ENCODE peak calls at places on chromosomes 16 and 17, in eight cellular contexts. A is fibroblast of lung; W is adrenal gland; V is prostate gland; X is IMR-90; H is effector memory CD4-positive, alpha-beta T cell; S is heart right ventricle; Y is mammary epithelial cell. N is an unnamed sample.

GRCh38 chr17:6913608-6914443 is 82.0 kb upstream of the ALOX12 start:
- DNase-seq in A (peak; percentile 59), W (peak; percentile 85), V (peak; percentile 46), X (peak; percentile 42), H (peak; percentile 37), S (peak; percentile 84), Y (no peak), N (peak; percentile 80)

GRCh38 chr17:79035686-79036085 is 11.7 kb downstream of the C1QTNF1 start:
- DNase-seq in A (no peak), W (peak; percentile 47), V (no peak), X (no peak), H (no peak), S (no peak), Y (no peak), N (no peak)

GRCh38 chr17:82193520-82194236 is 19.0 kb downstream of the CCDC57 start:
- DNase-seq in A (no peak), W (no peak), V (no peak), X (no peak), H (no peak), S (no peak), Y (no peak), N (no peak)

GRCh38 chr17:82848022-82848592 is 8.3 kb upstream of the ZNF750 start:
- DNase-seq in A (peak; percentile 82), W (no peak), V (peak; percentile 86), X (peak; percentile 79), H (peak; percentile 19), S (no peak), Y (peak; percentile 96), N (peak; percentile 60)

GRCh38 chr16:1917056-1917664 is 1.1 kb downstream of the HS3ST6 start:
- DNase-seq in A (no peak), W (no peak), V (no peak), X (no peak), H (no peak), S (no peak), Y (no peak), N (no peak)

GRCh38 chr17:6374761-6375312 is 60.1 kb downstream of the AIPL1 start:
- DNase-seq in A (no peak), W (no peak), V (no peak), X (peak; percentile 61), H (no peak), S (no peak), Y (peak; percentile 93), N (no peak)

GRCh38 chr17:45265823-45266222 is 3.9 kb upstream of the SPATA32 start:
- DNase-seq in A (peak; percentile 78), W (no peak), V (no peak), X (peak; percentile 87), H (no peak), S (no peak), Y (peak; percentile 27), N (no peak)

GRCh38 chr17:11921296-11921695 is 76.0 kb downstream of the ZNF18 start:
- DNase-seq in A (no peak), W (no peak), V (no peak), X (no peak), H (no peak), S (no peak), Y (no peak), N (no peak)

GRCh38 chr16:525123-525519 is 2.4 kb upstream of the CAPN15 start:
- DNase-seq in A (no peak), W (no peak), V (no peak), X (no peak), H (no peak), S (no peak), Y (no peak), N (no peak)

GRCh38 chr17:238071-238963 is 56.9 kb upstream of the DOC2B start:
- DNase-seq in A (no peak), W (no peak), V (no peak), X (no peak), H (no peak), S (no peak), Y (no peak), N (no peak)

GRCh38 chr17:79595471-79595870 is 15.4 kb downstream of the RBFOX3 start:
- DNase-seq in A (no peak), W (no peak), V (no peak), X (no peak), H (no peak), S (no peak), Y (no peak), N (no peak)

GRCh38 chr16:11263737-11264136 is 5.4 kb downstream of the TNP2 start:
- DNase-seq in A (no peak), W (no peak), V (no peak), X (no peak), H (peak; percentile 8), S (no peak), Y (no peak), N (no peak)

GRCh38 chr16:7367309-7367708 is 34.7 kb downstream of the RBFOX1 start:
- DNase-seq in A (no peak), W (no peak), V (no peak), X (no peak), H (no peak), S (no peak), Y (no peak), N (no peak)

GRCh38 chr17:63675231-63675606 is 24.7 kb downstream of the LIMD2 start:
- DNase-seq in A (peak; percentile 7), W (no peak), V (no peak), X (no peak), H (no peak), S (peak; percentile 50), Y (no peak), N (no peak)

GRCh38 chr16:4192206-4192605 is 49.7 kb downstream of the SRL start:
- DNase-seq in A (no peak), W (no peak), V (no peak), X (no peak), H (no peak), S (no peak), Y (no peak), N (no peak)

GRCh38 chr16:20901068-20901440 is 483 bp downstream of the LYRM1 start:
- DNase-seq in A (no peak), W (no peak), V (no peak), X (no peak), H (no peak), S (no peak), Y (no peak), N (no peak)

GRCh38 chr16:57373117-57373947 is 1.0 kb downstream of the CX3CL1 start:
- DNase-seq in A (no peak), W (no peak), V (no peak), X (no peak), H (no peak), S (no peak), Y (no peak), N (no peak)

GRCh38 chr16:57374067-57374534 is 1.8 kb downstream of the CX3CL1 start:
- DNase-seq in A (no peak), W (no peak), V (peak; percentile 46), X (peak; percentile 62), H (no peak), S (no peak), Y (peak; percentile 80), N (no peak)

GRCh38 chr16:57376313-57376818 is 4.1 kb downstream of the CX3CL1 start:
- DNase-seq in A (no peak), W (no peak), V (no peak), X (no peak), H (no peak), S (no peak), Y (no peak), N (no peak)

GRCh38 chr16:57371494-57372371 is 557 bp upstream of the CX3CL1 start:
- DNase-seq in A (no peak), W (no peak), V (no peak), X (no peak), H (no peak), S (no peak), Y (no peak), N (no peak)

DNA sequence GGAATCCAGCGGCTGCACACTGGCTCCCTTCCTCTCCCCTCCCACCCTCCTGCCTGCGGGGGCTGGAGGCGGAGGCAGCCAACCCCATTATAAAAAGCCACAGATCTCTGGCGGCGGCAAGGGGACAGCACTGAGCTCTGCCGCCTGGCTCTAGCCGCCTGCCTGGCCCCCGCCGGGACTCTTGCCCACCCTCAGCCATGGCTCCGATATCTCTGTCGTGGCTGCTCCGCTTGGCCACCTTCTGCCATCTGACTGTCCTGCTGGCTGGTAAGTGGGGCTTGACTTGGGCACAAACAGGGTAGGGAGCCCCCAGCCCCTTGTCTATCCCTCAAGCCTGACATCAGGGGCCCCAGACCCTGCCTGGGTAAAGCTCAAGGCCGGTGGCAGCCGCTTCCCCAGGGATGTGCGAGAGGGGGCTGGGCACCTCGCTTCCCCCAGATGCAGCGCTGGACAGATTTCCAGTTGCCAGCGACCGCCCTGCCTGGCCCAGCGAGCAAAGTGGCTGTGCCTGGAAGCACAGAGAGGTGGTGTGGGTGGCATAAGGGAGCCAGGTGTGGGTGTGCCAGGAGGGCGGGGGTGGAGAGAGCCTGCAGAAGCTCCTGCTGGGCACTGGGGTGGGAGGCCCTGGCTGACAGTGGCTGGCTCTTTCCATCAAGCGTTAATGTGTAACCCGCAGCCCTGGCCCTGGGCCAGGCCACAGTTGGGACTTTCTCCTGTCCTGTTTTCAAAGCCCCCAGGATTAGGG is at the start of gene CX3CL1:
- DNase-seq in A (no peak), W (peak; percentile 73), V (peak; percentile 85), X (peak; percentile 39), H (no peak), S (peak; percentile 83), Y (peak; percentile 62), N (no peak)
- H3K4me3 ChIP-seq in A (peak within 1 kb of the TSS; percentile 27), W (peak within 1 kb of the TSS; percentile 44), V (peak within 1 kb of the TSS; percentile 52), X (no peak within 1 kb of the TSS), H (no peak within 1 kb of the TSS), S (peak within 1 kb of the TSS; percentile 63), Y (peak within 1 kb of the TSS; percentile 44), N (no peak within 1 kb of the TSS)

GRCh38 chr16:29813644-29814562 is 1.9 kb downstream of the PRRT2 start:
- DNase-seq in A (no peak), W (no peak), V (no peak), X (no peak), H (no peak), S (peak; percentile 19), Y (no peak), N (no peak)
- H3K4me1 ChIP-seq in A (peaks cover 43% of the 10 kb centered on the region), W (peaks cover 63% of the 10 kb centered on the region), V (peaks cover 24% of the 10 kb centered on the region), X (peaks cover 23% of the 10 kb centered on the region), H (peaks cover 55% of the 10 kb centered on the region), S (peaks cover 49% of the 10 kb centered on the region), Y (peaks cover 43% of the 10 kb centered on the region), N (peaks cover 68% of the 10 kb centered on the region)

GRCh38 chr17:4204190-4204589 is 59.6 kb downstream of the ANKFY1 start:
- DNase-seq in A (no peak), W (peak; percentile 41), V (no peak), X (peak; percentile 72), H (no peak), S (no peak), Y (no peak), N (no peak)
- H3K4me3 ChIP-seq in A (no peak overlapping the region), W (no peak overlapping the region), V (no peak overlapping the region), X (no peak overlapping the region), H (no peak overlapping the region), S (no peak overlapping the region), Y (no peak overlapping the region), N (no peak overlapping the region)

DNA sequence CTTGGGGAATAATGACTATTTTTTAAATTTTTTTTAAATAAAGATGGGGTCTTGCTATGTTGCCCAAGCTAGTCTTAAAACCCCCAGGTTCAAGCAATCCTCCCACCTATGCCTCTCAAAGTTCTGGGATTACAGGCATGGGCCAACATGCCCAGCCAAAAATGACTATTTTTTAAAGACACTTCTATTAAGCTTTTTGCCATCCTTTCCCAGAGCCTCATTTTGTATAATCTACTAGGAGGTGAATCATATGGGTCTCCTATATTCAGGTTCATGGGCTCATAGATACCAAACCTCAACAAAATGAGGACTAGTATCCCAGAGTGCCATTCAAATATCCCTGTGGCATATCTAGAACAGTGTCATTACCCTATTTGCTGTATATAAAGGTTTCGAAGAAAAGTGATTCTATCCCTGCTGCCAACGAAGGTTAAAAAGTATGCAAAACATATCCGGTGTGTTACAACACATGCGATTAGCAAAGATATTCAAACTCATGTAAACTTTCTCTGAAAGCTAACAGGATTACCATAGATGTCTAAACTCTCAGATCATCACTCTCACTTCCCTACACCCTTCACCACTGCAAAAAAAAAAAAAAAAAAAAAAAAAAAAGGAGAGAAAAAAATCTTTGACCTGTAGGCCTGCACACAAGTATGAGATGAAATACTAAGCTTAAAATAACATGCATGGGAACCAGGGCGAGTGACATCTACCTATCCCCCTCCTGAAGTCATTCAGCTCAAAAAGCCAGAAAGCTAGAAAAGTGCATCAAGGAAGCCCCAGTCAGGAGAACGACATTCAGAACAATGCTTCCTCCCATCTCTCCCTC is 23.5 kb downstream of the XPO6 start:
- DNase-seq in A (peak; percentile 58), W (no peak), V (no peak), X (peak; percentile 89), H (no peak), S (no peak), Y (no peak), N (no peak)
- H3K4me1 ChIP-seq in A (peaks cover 36% of the 10 kb centered on the region), W (peaks cover 48% of the 10 kb centered on the region), V (no peaks in the 10 kb centered on the region), X (peaks cover 54% of the 10 kb centered on the region), H (peaks cover 56% of the 10 kb centered on the region), S (peaks cover 4% of the 10 kb centered on the region), Y (peaks cover 23% of the 10 kb centered on the region), N (peaks cover 85% of the 10 kb centered on the region)